ENCODE peak calls at places on chromosome 16, in seven cellular contexts. I is stimulated activated CD4-positive, alpha-beta T cell treated with anti-CD3 and anti-CD28 coated beads, Interleukin-15, amount 100 ng/mL, for 24 hours; V is T-helper 9 cell; Y is stimulated activated CD8-positive, alpha-beta memory T cell treated with anti-CD3 and anti-CD28 coated beads, Interleukin-12 subunit alpha, Interleukin-12 subunit beta, amount 100 ng/mL, for 1 hour; M is amygdala; U is T-helper 2 cell; A is astrocyte of the spinal cord. C is an unnamed sample.

GRCh38 chr16:49869731-49870130 is 13.8 kb upstream of the ZNF423 start:
- DNase-seq in M (no peak), U (no peak), I (no peak), V (no peak), Y (no peak), A (no peak), C (no peak)

GRCh38 chr16:49469930-49470451 is 96.4 kb downstream of the C16orf78 start:
- DNase-seq in M (no peak), U (no peak), Y (no peak), I (no peak), V (no peak), A (no peak), C (no peak)

GRCh38 chr16:81445143-81445922 is 725 bp downstream of the CMIP start:
- DNase-seq in Y (no peak), U (peak), V (peak), I (peak), M (peak), A (peak), C (peak)

GRCh38 chr16:65975049-65975708 is 391.3 kb upstream of the CDH5 start:
- DNase-seq in M (no peak), A (peak), U (no peak), I (peak), V (no peak), Y (no peak), C (peak)

GRCh38 chr16:89365044-89365467 is 125.3 kb downstream of the ANKRD11 start:
- DNase-seq in V (no peak), Y (no peak), U (no peak), A (peak), M (no peak), I (no peak), C (peak)

GRCh38 chr16:797686-798085 is 2.8 kb downstream of the GNG13 start:
- DNase-seq in I (no peak), V (no peak), A (no peak), U (no peak), M (no peak), Y (no peak), C (no peak)

GRCh38 chr16:27402964-27403600 is 1.1 kb downstream of the IL21R start:
- DNase-seq in Y (no peak), A (peak), I (peak), U (no peak), M (no peak), V (no peak), C (no peak)

GRCh38 chr16:55566432-55567175 is at the start of gene CAPNS2:
- DNase-seq in I (no peak), V (no peak), M (no peak), U (no peak), A (no peak), Y (no peak), C (no peak)

GRCh38 chr16:67216612-67217490 is 10.1 kb upstream of the TMEM208 start:
- DNase-seq in Y (no peak), A (no peak), I (no peak), U (no peak), M (no peak), V (no peak), C (no peak)

C was measured in choroid plexus epithelial cell.